ENCODE peak calls at places on chromosomes 11 and 22, in nine cellular contexts. One of them, this sample, is unnamed.

GRCh38 chr11:73406131-73406530 is 29.9 kb downstream of the RELT start:
- DNase-seq in choroid plexus epithelial cell: no peak
- DNase-seq in NB4: no peak
- DNase-seq in astrocyte of the cerebellum: no peak
- DNase-seq in amygdala: no peak
- DNase-seq in DND-41: no peak
- DNase-seq in T follicular helper cell: no peak
- DNase-seq in T-helper 2 cell: no peak
- DNase-seq in DMS79 treated with DMSO at 0.1 percent for 48 hours: no peak
- DNase-seq in this sample: no peak

GRCh38 chr11:67561971-67562560 is 21.5 kb upstream of the GSTP1 start:
- DNase-seq in T-helper 2 cell: no peak
- DNase-seq in DMS79 treated with DMSO at 0.1 percent for 48 hours: no peak
- DNase-seq in NB4: no peak
- DNase-seq in amygdala: no peak
- DNase-seq in choroid plexus epithelial cell: no peak
- DNase-seq in T follicular helper cell: no peak
- DNase-seq in astrocyte of the cerebellum: no peak
- DNase-seq in DND-41: no peak
- DNase-seq in this sample: no peak

GRCh38 chr11:96134622-96135021 is 208.4 kb downstream of the MAML2 start:
- DNase-seq in DND-41: no peak
- DNase-seq in NB4: peak; percentile 55
- DNase-seq in T follicular helper cell: no peak
- DNase-seq in DMS79 treated with DMSO at 0.1 percent for 48 hours: no peak
- DNase-seq in astrocyte of the cerebellum: no peak
- DNase-seq in choroid plexus epithelial cell: peak; percentile 50
- DNase-seq in amygdala: no peak
- DNase-seq in T-helper 2 cell: no peak
- DNase-seq in this sample: no peak

GRCh38 chr11:29324328-29324727 is 692.5 kb downstream of the KCNA4 start:
- DNase-seq in astrocyte of the cerebellum: no peak
- DNase-seq in T follicular helper cell: no peak
- DNase-seq in amygdala: no peak
- DNase-seq in DMS79 treated with DMSO at 0.1 percent for 48 hours: no peak
- DNase-seq in NB4: no peak
- DNase-seq in DND-41: no peak
- DNase-seq in choroid plexus epithelial cell: peak; percentile 43
- DNase-seq in T-helper 2 cell: no peak
- DNase-seq in this sample: no peak

GRCh38 chr11:108672113-108672512 is 7.2 kb downstream of the DDX10 start:
- DNase-seq in NB4: no peak
- DNase-seq in T-helper 2 cell: no peak
- DNase-seq in amygdala: no peak
- DNase-seq in T follicular helper cell: no peak
- DNase-seq in DND-41: no peak
- DNase-seq in choroid plexus epithelial cell: peak; percentile 88
- DNase-seq in astrocyte of the cerebellum: peak; percentile 32
- DNase-seq in DMS79 treated with DMSO at 0.1 percent for 48 hours: no peak
- DNase-seq in this sample: peak; percentile 80

GRCh38 chr11:94895451-94895850 is 77.9 kb downstream of the CWC15 start:
- DNase-seq in choroid plexus epithelial cell: peak; percentile 93
- DNase-seq in astrocyte of the cerebellum: peak; percentile 39
- DNase-seq in DND-41: no peak
- DNase-seq in DMS79 treated with DMSO at 0.1 percent for 48 hours: no peak
- DNase-seq in amygdala: no peak
- DNase-seq in T follicular helper cell: no peak
- DNase-seq in NB4: no peak
- DNase-seq in T-helper 2 cell: no peak
- DNase-seq in this sample: peak; percentile 73

GRCh38 chr11:2212411-2213251 is 41.0 kb upstream of the TH start:
- DNase-seq in choroid plexus epithelial cell: no peak
- DNase-seq in astrocyte of the cerebellum: no peak
- DNase-seq in NB4: no peak
- DNase-seq in DND-41: no peak
- DNase-seq in amygdala: no peak
- DNase-seq in T-helper 2 cell: peak; percentile 6
- DNase-seq in T follicular helper cell: no peak
- DNase-seq in DMS79 treated with DMSO at 0.1 percent for 48 hours: no peak
- DNase-seq in this sample: no peak

GRCh38 chr11:66745356-66746235 is 16.6 kb upstream of the SPTBN2 start:
- DNase-seq in choroid plexus epithelial cell: no peak
- DNase-seq in DMS79 treated with DMSO at 0.1 percent for 48 hours: peak; percentile 77
- DNase-seq in DND-41: peak; percentile 39
- DNase-seq in T follicular helper cell: peak; percentile 10
- DNase-seq in amygdala: no peak
- DNase-seq in T-helper 2 cell: no peak
- DNase-seq in astrocyte of the cerebellum: no peak
- DNase-seq in NB4: no peak
- DNase-seq in this sample: no peak

GRCh38 chr22:23786752-23787599 is at the start of gene SMARCB1:
- DNase-seq in choroid plexus epithelial cell: peak; percentile 88
- DNase-seq in astrocyte of the cerebellum: peak; percentile 78
- DNase-seq in DND-41: peak; percentile 88
- DNase-seq in T-helper 2 cell: peak; percentile 87
- DNase-seq in DMS79 treated with DMSO at 0.1 percent for 48 hours: peak; percentile 53
- DNase-seq in amygdala: peak; percentile 34
- DNase-seq in T follicular helper cell: peak; percentile 88
- DNase-seq in NB4: peak; percentile 90
- DNase-seq in this sample: peak; percentile 96

GRCh38 chr22:32836286-32836859 is 34.9 kb downstream of the TIMP3 start:
- DNase-seq in amygdala: no peak
- DNase-seq in DND-41: peak; percentile 18
- DNase-seq in T-helper 2 cell: no peak
- DNase-seq in NB4: peak; percentile 14
- DNase-seq in DMS79 treated with DMSO at 0.1 percent for 48 hours: no peak
- DNase-seq in T follicular helper cell: no peak
- DNase-seq in astrocyte of the cerebellum: no peak
- DNase-seq in choroid plexus epithelial cell: peak; percentile 49
- DNase-seq in this sample: peak; percentile 31

GRCh38 chr11:103546236-103546635 is 437.0 kb downstream of the DYNC2H1 start:
- DNase-seq in T-helper 2 cell: no peak
- DNase-seq in amygdala: no peak
- DNase-seq in DND-41: no peak
- DNase-seq in NB4: no peak
- DNase-seq in astrocyte of the cerebellum: no peak
- DNase-seq in choroid plexus epithelial cell: peak; percentile 71
- DNase-seq in DMS79 treated with DMSO at 0.1 percent for 48 hours: no peak
- DNase-seq in T follicular helper cell: no peak
- DNase-seq in this sample: peak; percentile 17

GRCh38 chr11:119432484-119433368 is 9.8 kb upstream of the THY1 start:
- DNase-seq in astrocyte of the cerebellum: peak; percentile 91
- DNase-seq in NB4: no peak
- DNase-seq in T-helper 2 cell: no peak
- DNase-seq in DND-41: no peak
- DNase-seq in T follicular helper cell: no peak
- DNase-seq in choroid plexus epithelial cell: peak; percentile 71
- DNase-seq in DMS79 treated with DMSO at 0.1 percent for 48 hours: peak; percentile 34
- DNase-seq in amygdala: no peak
- DNase-seq in this sample: peak; percentile 86

GRCh38 chr11:122115520-122116343 is at the start of gene BLID:
- DNase-seq in NB4: peak; percentile 15
- DNase-seq in DMS79 treated with DMSO at 0.1 percent for 48 hours: no peak
- DNase-seq in T-helper 2 cell: no peak
- DNase-seq in astrocyte of the cerebellum: no peak
- DNase-seq in DND-41: no peak
- DNase-seq in amygdala: no peak
- DNase-seq in choroid plexus epithelial cell: peak; percentile 77
- DNase-seq in T follicular helper cell: no peak
- DNase-seq in this sample: peak; percentile 72

GRCh38 chr11:46134061-46134460 is 12.8 kb upstream of the PHF21A start:
- DNase-seq in DND-41: no peak
- DNase-seq in DMS79 treated with DMSO at 0.1 percent for 48 hours: no peak
- DNase-seq in choroid plexus epithelial cell: no peak
- DNase-seq in T follicular helper cell: no peak
- DNase-seq in amygdala: no peak
- DNase-seq in NB4: no peak
- DNase-seq in astrocyte of the cerebellum: no peak
- DNase-seq in T-helper 2 cell: no peak
- DNase-seq in this sample: no peak

GRCh38 chr11:75523811-75524401 is 1.8 kb downstream of the GDPD5 start:
- DNase-seq in amygdala: no peak
- DNase-seq in DMS79 treated with DMSO at 0.1 percent for 48 hours: no peak
- DNase-seq in T follicular helper cell: no peak
- DNase-seq in astrocyte of the cerebellum: no peak
- DNase-seq in T-helper 2 cell: no peak
- DNase-seq in NB4: no peak
- DNase-seq in choroid plexus epithelial cell: no peak
- DNase-seq in DND-41: no peak
- DNase-seq in this sample: no peak

GRCh38 chr11:58926251-58926650 is 13.0 kb upstream of the GLYATL1 start:
- DNase-seq in astrocyte of the cerebellum: no peak
- DNase-seq in amygdala: no peak
- DNase-seq in NB4: no peak
- DNase-seq in choroid plexus epithelial cell: no peak
- DNase-seq in T-helper 2 cell: no peak
- DNase-seq in DMS79 treated with DMSO at 0.1 percent for 48 hours: no peak
- DNase-seq in DND-41: no peak
- DNase-seq in T follicular helper cell: no peak
- DNase-seq in this sample: no peak

GRCh38 chr11:15688351-15688792 is 573.6 kb downstream of the INSC start:
- DNase-seq in choroid plexus epithelial cell: no peak
- DNase-seq in T-helper 2 cell: no peak
- DNase-seq in DND-41: no peak
- DNase-seq in DMS79 treated with DMSO at 0.1 percent for 48 hours: no peak
- DNase-seq in amygdala: no peak
- DNase-seq in T follicular helper cell: no peak
- DNase-seq in astrocyte of the cerebellum: peak; percentile 59
- DNase-seq in NB4: no peak
- DNase-seq in this sample: peak; percentile 73

GRCh38 chr11:78657968-78658839 is 83.5 kb upstream of the NARS2 start:
- DNase-seq in amygdala: no peak
- DNase-seq in astrocyte of the cerebellum: no peak
- DNase-seq in DMS79 treated with DMSO at 0.1 percent for 48 hours: no peak
- DNase-seq in T follicular helper cell: no peak
- DNase-seq in T-helper 2 cell: no peak
- DNase-seq in NB4: no peak
- DNase-seq in DND-41: no peak
- DNase-seq in choroid plexus epithelial cell: no peak
- DNase-seq in this sample: no peak

GRCh38 chr11:121672630-121673487 is 220.1 kb upstream of the SORL1-AS1 start:
- DNase-seq in DMS79 treated with DMSO at 0.1 percent for 48 hours: no peak
- DNase-seq in astrocyte of the cerebellum: no peak
- DNase-seq in choroid plexus epithelial cell: no peak
- DNase-seq in T follicular helper cell: no peak
- DNase-seq in amygdala: no peak
- DNase-seq in NB4: no peak
- DNase-seq in T-helper 2 cell: no peak
- DNase-seq in DND-41: no peak
- DNase-seq in this sample: no peak

GRCh38 chr11:84819128-84819527 is 808.0 kb downstream of the DLG2 start:
- DNase-seq in choroid plexus epithelial cell: peak; percentile 23
- DNase-seq in T-helper 2 cell: no peak
- DNase-seq in T follicular helper cell: no peak
- DNase-seq in DMS79 treated with DMSO at 0.1 percent for 48 hours: no peak
- DNase-seq in DND-41: no peak
- DNase-seq in amygdala: no peak
- DNase-seq in astrocyte of the cerebellum: no peak
- DNase-seq in NB4: no peak
- DNase-seq in this sample: peak; percentile 50

GRCh38 chr11:119692547-119692834 is 36.5 kb downstream of the NECTIN1 start:
- DNase-seq in DND-41: no peak
- DNase-seq in DMS79 treated with DMSO at 0.1 percent for 48 hours: no peak
- DNase-seq in NB4: no peak
- DNase-seq in astrocyte of the cerebellum: no peak
- DNase-seq in amygdala: no peak
- DNase-seq in choroid plexus epithelial cell: no peak
- DNase-seq in T-helper 2 cell: no peak
- DNase-seq in T follicular helper cell: no peak
- DNase-seq in this sample: no peak

GRCh38 chr11:113730887-113731726 is 25.0 kb upstream of the TMPRSS5 start:
- DNase-seq in DND-41: no peak
- DNase-seq in amygdala: peak; percentile 14
- DNase-seq in T follicular helper cell: no peak
- DNase-seq in NB4: peak; percentile 60
- DNase-seq in T-helper 2 cell: no peak
- DNase-seq in choroid plexus epithelial cell: peak; percentile 87
- DNase-seq in astrocyte of the cerebellum: peak; percentile 73
- DNase-seq in DMS79 treated with DMSO at 0.1 percent for 48 hours: peak; percentile 31
- DNase-seq in this sample: peak; percentile 77

GRCh38 chr11:120918257-120918656 is 105.6 kb upstream of the TBCEL start:
- DNase-seq in T-helper 2 cell: no peak
- DNase-seq in astrocyte of the cerebellum: no peak
- DNase-seq in choroid plexus epithelial cell: no peak
- DNase-seq in T follicular helper cell: no peak
- DNase-seq in NB4: no peak
- DNase-seq in DMS79 treated with DMSO at 0.1 percent for 48 hours: no peak
- DNase-seq in DND-41: no peak
- DNase-seq in amygdala: no peak
- DNase-seq in this sample: no peak

GRCh38 chr11:2704896-2705606 is 5.3 kb upstream of the KCNQ1OT1 start:
- DNase-seq in DND-41: no peak
- DNase-seq in DMS79 treated with DMSO at 0.1 percent for 48 hours: no peak
- DNase-seq in astrocyte of the cerebellum: no peak
- DNase-seq in NB4: no peak
- DNase-seq in choroid plexus epithelial cell: no peak
- DNase-seq in T-helper 2 cell: no peak
- DNase-seq in T follicular helper cell: no peak
- DNase-seq in amygdala: no peak
- DNase-seq in this sample: no peak

GRCh38 chr22:42902875-42903510 is 45.9 kb upstream of the ARFGAP3 start:
- DNase-seq in astrocyte of the cerebellum: no peak
- DNase-seq in amygdala: no peak
- DNase-seq in DND-41: no peak
- DNase-seq in choroid plexus epithelial cell: peak; percentile 76
- DNase-seq in DMS79 treated with DMSO at 0.1 percent for 48 hours: no peak
- DNase-seq in NB4: no peak
- DNase-seq in T-helper 2 cell: no peak
- DNase-seq in T follicular helper cell: no peak
- DNase-seq in this sample: no peak

GRCh38 chr22:50011447-50012200 is 941 bp downstream of the IL17REL start:
- DNase-seq in T-helper 2 cell: no peak
- DNase-seq in DND-41: no peak
- DNase-seq in astrocyte of the cerebellum: no peak
- DNase-seq in DMS79 treated with DMSO at 0.1 percent for 48 hours: peak; percentile 45
- DNase-seq in amygdala: no peak
- DNase-seq in choroid plexus epithelial cell: no peak
- DNase-seq in NB4: no peak
- DNase-seq in T follicular helper cell: no peak
- DNase-seq in this sample: no peak

GRCh38 chr11:2933376-2934056 is 4.3 kb upstream of the PHLDA2 start:
- DNase-seq in T follicular helper cell: no peak
- DNase-seq in astrocyte of the cerebellum: no peak
- DNase-seq in DND-41: peak; percentile 29
- DNase-seq in DMS79 treated with DMSO at 0.1 percent for 48 hours: no peak
- DNase-seq in amygdala: no peak
- DNase-seq in choroid plexus epithelial cell: peak; percentile 47
- DNase-seq in T-helper 2 cell: peak; percentile 8
- DNase-seq in NB4: peak; percentile 94
- DNase-seq in this sample: peak; percentile 74

GRCh38 chr11:518463-519202 is 11.6 kb upstream of the RNH1 start:
- DNase-seq in DMS79 treated with DMSO at 0.1 percent for 48 hours: no peak
- DNase-seq in DND-41: no peak
- DNase-seq in T follicular helper cell: peak; percentile 84
- DNase-seq in choroid plexus epithelial cell: peak; percentile 91
- DNase-seq in astrocyte of the cerebellum: peak; percentile 66
- DNase-seq in NB4: peak; percentile 94
- DNase-seq in amygdala: no peak
- DNase-seq in T-helper 2 cell: peak; percentile 90
- DNase-seq in this sample: peak; percentile 95

GRCh38 chr11:71239581-71239980 is 12.8 kb downstream of the SHANK2 start:
- DNase-seq in T follicular helper cell: no peak
- DNase-seq in DND-41: no peak
- DNase-seq in DMS79 treated with DMSO at 0.1 percent for 48 hours: no peak
- DNase-seq in T-helper 2 cell: no peak
- DNase-seq in NB4: no peak
- DNase-seq in astrocyte of the cerebellum: no peak
- DNase-seq in amygdala: no peak
- DNase-seq in choroid plexus epithelial cell: no peak
- DNase-seq in this sample: no peak

GRCh38 chr11:130314184-130314748 is 451 bp downstream of the ZBTB44 start:
- DNase-seq in amygdala: no peak
- DNase-seq in NB4: no peak
- DNase-seq in astrocyte of the cerebellum: no peak
- DNase-seq in T-helper 2 cell: peak; percentile 56
- DNase-seq in DMS79 treated with DMSO at 0.1 percent for 48 hours: peak; percentile 75
- DNase-seq in choroid plexus epithelial cell: peak; percentile 27
- DNase-seq in DND-41: no peak
- DNase-seq in T follicular helper cell: peak; percentile 54
- DNase-seq in this sample: peak; percentile 84

GRCh38 chr11:88508808-88509581 is 171.5 kb upstream of the CTSC start:
- DNase-seq in NB4: no peak
- DNase-seq in T-helper 2 cell: no peak
- DNase-seq in DND-41: no peak
- DNase-seq in choroid plexus epithelial cell: peak; percentile 23
- DNase-seq in DMS79 treated with DMSO at 0.1 percent for 48 hours: no peak
- DNase-seq in amygdala: no peak
- DNase-seq in T follicular helper cell: no peak
- DNase-seq in astrocyte of the cerebellum: no peak
- DNase-seq in this sample: peak; percentile 72

This sample was measured in astrocyte of the hippocampus.